ENCODE peak calls at places on chromosomes 1 and 21, in six cellular contexts. Q is AG09319, D is GM12878, L is foreskin fibroblast, N is upper lobe of right lung, B is LNCaP clone FGC. Y is an unnamed sample.

GRCh38 chr1:58941471-58942289 is 157.8 kb upstream of the JUN start:
- DNase-seq in B (no peak), Q (no peak), N (no peak), L (no peak), D (no peak), Y (no peak)

GRCh38 chr1:104190821-104191220 is 441.1 kb downstream of the AMY1C start:
- DNase-seq in D (no peak), N (no peak), L (no peak), B (no peak), Q (no peak), Y (no peak)

GRCh38 chr1:41319803-41320711 is 41.2 kb upstream of the FOXO6 start:
- DNase-seq in Q (no peak), L (no peak), N (no peak), B (no peak), D (no peak), Y (no peak)

GRCh38 chr1:91755176-91755575 is 130.8 kb downstream of the TGFBR3 start:
- DNase-seq in D (no peak), L (peak), B (no peak), N (no peak), Q (peak), Y (no peak)

GRCh38 chr1:242428403-242429190 is 95.9 kb downstream of the PLD5 start:
- DNase-seq in Q (no peak), L (no peak), B (no peak), D (no peak), N (no peak), Y (no peak)

GRCh38 chr1:3483801-3484444 is 29.5 kb downstream of the ARHGEF16 start:
- DNase-seq in Q (no peak), D (no peak), B (no peak), N (no peak), L (peak), Y (no peak)

GRCh38 chr1:19013826-19014548 is 57.5 kb upstream of the IFFO2 start:
- DNase-seq in B (no peak), Q (no peak), D (no peak), N (no peak), L (no peak), Y (no peak)

GRCh38 chr21:42160111-42160949 is 58.6 kb upstream of the ABCG1 start:
- DNase-seq in N (peak), D (no peak), Q (no peak), L (no peak), B (no peak), Y (peak)

GRCh38 chr1:93605026-93605425 is 76.6 kb downstream of the BCAR3 start:
- DNase-seq in L (no peak), D (no peak), N (no peak), Q (no peak), B (no peak), Y (no peak)

GRCh38 chr21:36630485-36631206 is 68.3 kb upstream of the SIM2 start:
- DNase-seq in L (peak), D (no peak), N (peak), Q (no peak), B (no peak), Y (no peak)

GRCh38 chr1:156146006-156146748 is 7.2 kb upstream of the SEMA4A start:
- DNase-seq in B (peak), N (peak), D (peak), Q (peak), L (peak), Y (no peak)

GRCh38 chr1:158112994-158113758 is 67.5 kb upstream of the CD1D start:
- DNase-seq in D (no peak), N (no peak), Q (no peak), L (peak), B (no peak), Y (no peak)

GRCh38 chr1:78668427-78668826 is 18.8 kb downstream of the IFI44 start:
- DNase-seq in L (no peak), Q (no peak), N (no peak), D (no peak), B (no peak), Y (no peak)

GRCh38 chr21:28391938-28392337 is 600.7 kb downstream of the LTN1 start:
- DNase-seq in Q (no peak), N (no peak), B (no peak), L (peak), D (no peak), Y (no peak)

GRCh38 chr1:30191154-30191702 is 532.2 kb downstream of the MATN1 start:
- DNase-seq in N (no peak), D (no peak), L (peak), Q (peak), B (no peak), Y (no peak)

GRCh38 chr1:178912597-178912996 is 41.7 kb upstream of the ANGPTL1 start:
- DNase-seq in B (no peak), D (no peak), N (no peak), Q (no peak), L (no peak), Y (no peak)

GRCh38 chr1:218671573-218671972 is 326.4 kb downstream of the TGFB2 start:
- DNase-seq in D (no peak), L (peak), B (peak), N (no peak), Q (peak), Y (no peak)

GRCh38 chr1:207029991-207030521 is 2.5 kb downstream of the C1orf116 start:
- DNase-seq in D (no peak), B (no peak), Q (no peak), L (no peak), N (no peak), Y (no peak)

GRCh38 chr1:68188644-68189340 is 43.5 kb downstream of the WLS start:
- DNase-seq in Q (no peak), N (no peak), B (no peak), L (no peak), D (no peak), Y (no peak)

GRCh38 chr1:167095368-167095767 is 1.5 kb downstream of the STYXL2 start:
- DNase-seq in L (peak), D (no peak), Q (peak), N (no peak), B (peak), Y (no peak)

GRCh38 chr1:244361764-244362473 is 89.8 kb downstream of the ADSS2 start:
- DNase-seq in L (peak), N (no peak), D (no peak), B (no peak), Q (peak), Y (no peak)

GRCh38 chr1:40986929-40987328 is 7.4 kb downstream of the CTPS1 start:
- DNase-seq in D (no peak), L (peak), N (no peak), Q (no peak), B (no peak), Y (no peak)

GRCh38 chr1:241767737-241768136 is 80.3 kb upstream of the EXO1 start:
- DNase-seq in L (no peak), B (no peak), N (no peak), D (no peak), Q (no peak), Y (no peak)

GRCh38 chr1:232952514-232953175 is 2.2 kb downstream of the NTPCR start:
- DNase-seq in B (peak), D (peak), L (peak), Q (no peak), N (no peak), Y (no peak)

GRCh38 chr1:12615166-12615915 is 2.7 kb downstream of the DHRS3 start:
- DNase-seq in N (no peak), L (peak), Q (no peak), B (no peak), D (no peak), Y (no peak)

GRCh38 chr1:198734323-198735008 is 95.6 kb downstream of the PTPRC start:
- DNase-seq in D (peak), L (peak), Q (no peak), B (no peak), N (no peak), Y (no peak)

GRCh38 chr21:37208741-37209225 is 58.4 kb downstream of the VPS26C start:
- DNase-seq in Q (no peak), N (no peak), L (no peak), D (no peak), B (no peak), Y (no peak)

GRCh38 chr1:207002731-207003146 is 29.8 kb downstream of the C1orf116 start:
- DNase-seq in D (no peak), Q (no peak), B (peak), N (peak), L (peak), Y (no peak)

GRCh38 chr1:89125571-89126233 is at the start of gene GBP2:
- DNase-seq in N (no peak), L (peak), Q (peak), D (peak), B (peak), Y (no peak)

GRCh38 chr1:171397851-171398469 is 84.0 kb downstream of the FMO4 start:
- DNase-seq in D (no peak), L (no peak), Q (no peak), N (no peak), B (no peak), Y (no peak)

GRCh38 chr1:200921571-200922110 is 26.9 kb downstream of the INAVA start:
- DNase-seq in Q (no peak), D (no peak), B (no peak), L (no peak), N (no peak), Y (peak)

GRCh38 chr1:43302721-43303476 is 2.1 kb downstream of the TIE1 start:
- DNase-seq in N (peak), D (no peak), L (no peak), B (no peak), Q (no peak), Y (peak)

GRCh38 chr1:93749894-93750301 is 68.3 kb upstream of the BCAR3 start:
- DNase-seq in D (no peak), B (peak), Q (no peak), L (peak), N (no peak), Y (no peak)

GRCh38 chr21:38392722-38393121 is 105.6 kb downstream of the ERG start:
- DNase-seq in N (no peak), L (no peak), B (no peak), Q (no peak), D (no peak), Y (no peak)

GRCh38 chr1:20616468-20617156 is 16.6 kb upstream of the PINK1 start:
- DNase-seq in Q (no peak), L (no peak), N (no peak), D (no peak), B (no peak), Y (no peak)

GRCh38 chr1:211638723-211639122 is 36.7 kb downstream of the NEK2 start:
- DNase-seq in Q (no peak), L (peak), N (no peak), D (no peak), B (no peak), Y (peak)

GRCh38 chr1:31421404-31422040 is 8.5 kb downstream of the SERINC2 start:
- DNase-seq in N (no peak), B (no peak), L (peak), Q (no peak), D (no peak), Y (no peak)

DNA sequence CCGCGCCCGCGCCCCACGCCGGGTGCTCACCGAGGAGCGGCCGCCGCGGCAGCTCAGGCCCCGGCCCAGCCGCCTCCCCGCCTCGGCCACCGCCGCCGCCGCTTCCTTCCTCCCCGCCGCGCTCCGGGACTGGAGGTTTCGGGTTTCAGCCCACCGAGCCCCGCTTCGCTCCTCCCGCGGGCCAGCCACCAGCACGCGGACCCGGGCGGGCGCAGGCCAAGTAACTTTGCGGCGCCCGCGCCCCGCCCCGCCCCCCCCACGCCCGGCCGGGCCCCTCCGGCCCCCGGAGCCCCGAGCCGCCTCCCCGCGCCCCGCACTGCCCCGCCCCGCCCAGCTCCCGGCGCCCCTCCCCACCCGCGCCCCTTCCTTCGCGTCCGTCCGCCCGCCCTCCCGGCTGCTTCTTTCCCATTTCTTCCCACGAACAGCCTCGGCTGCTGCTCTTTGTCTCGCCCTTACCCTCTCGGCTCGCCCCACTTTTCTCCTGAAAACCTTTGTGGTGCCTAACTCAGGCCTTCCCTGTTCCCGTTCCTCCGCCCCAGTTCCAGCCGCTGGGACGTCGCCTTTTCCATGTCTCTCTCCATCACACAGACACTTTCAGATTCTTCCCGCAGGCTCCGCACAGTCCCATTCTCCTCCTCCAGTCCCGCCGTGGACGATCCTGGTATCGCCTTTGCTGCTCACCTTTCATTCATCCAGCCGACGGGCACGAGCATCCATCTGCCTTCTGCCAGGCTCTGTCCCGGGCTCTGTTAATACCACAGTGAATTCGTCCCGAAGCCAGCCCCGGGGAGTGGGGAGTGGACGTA is at the start of gene GPR161:
- DNase-seq in B (no peak), N (peak), D (no peak), Q (no peak), L (peak), Y (peak)
- TF ChIP-seq CTCF in B (no peak), N (no peak), D (no peak), Q (no peak), L (no peak), Y (no peak)

GRCh38 chr1:33903210-33903589 is 39.3 kb downstream of the HMGB4 start:
- DNase-seq in D (peak), N (no peak), B (no peak), L (peak), Q (no peak), Y (no peak)
- TF ChIP-seq CTCF in D (no peak), N (no peak), B (no peak), L (no peak), Q (no peak), Y (no peak)

GRCh38 chr1:228410671-228411070 is 4.0 kb upstream of the TRIM11 start:
- DNase-seq in N (peak), L (no peak), B (no peak), Q (no peak), D (no peak), Y (peak)

GRCh38 chr1:228411548-228412430 is 4.9 kb downstream of the TRIM17 start:
- DNase-seq in N (peak), L (no peak), D (no peak), B (no peak), Q (no peak), Y (peak)

GRCh38 chr1:228408869-228409805 is 2.5 kb upstream of the TRIM11 start:
- DNase-seq in Q (no peak), D (no peak), N (peak), B (no peak), L (no peak), Y (peak)

GRCh38 chr1:228410015-228410414 is 3.4 kb upstream of the TRIM11 start:
- DNase-seq in L (peak), B (no peak), Q (no peak), N (peak), D (no peak), Y (peak)

DNA sequence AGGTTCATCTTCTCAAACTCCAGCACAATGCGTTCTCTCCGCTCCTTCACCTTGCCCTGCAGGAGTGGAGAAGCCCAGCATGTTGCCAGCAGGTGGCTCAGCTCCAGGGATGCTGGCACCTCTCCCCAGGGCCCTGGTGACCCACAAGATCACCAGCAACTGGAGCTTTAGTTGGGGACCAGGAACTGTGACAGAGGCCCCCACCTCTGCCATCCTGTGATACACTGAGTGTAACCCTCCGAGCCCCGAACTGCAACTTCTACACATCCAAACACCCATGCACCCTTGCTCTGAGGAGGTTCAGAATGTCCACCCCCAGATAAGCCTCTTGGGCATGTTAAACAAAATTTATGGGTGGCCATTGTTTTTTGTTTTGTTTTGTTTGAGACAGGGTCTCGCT is 4.5 kb upstream of the TRIM11 start:
- DNase-seq in N (no peak), L (no peak), B (no peak), D (no peak), Q (no peak), Y (peak)
- TF ChIP-seq CTCF in N (no peak), L (no peak), B (no peak), D (no peak), Q (no peak), Y (no peak)

GRCh38 chr1:38818706-38819439 is 40.7 kb downstream of the RRAGC start:
- DNase-seq in Q (no peak), L (no peak), N (no peak), D (no peak), B (no peak), Y (no peak)

GRCh38 chr1:38819516-38819915 is 40.1 kb downstream of the RRAGC start:
- DNase-seq in B (no peak), N (no peak), D (no peak), Q (no peak), L (no peak), Y (no peak)

GRCh38 chr1:38817267-38817957 is 42.2 kb downstream of the RRAGC start:
- DNase-seq in B (no peak), N (no peak), D (no peak), L (no peak), Q (no peak), Y (no peak)

GRCh38 chr1:38815903-38816627 is 43.5 kb downstream of the RRAGC start:
- DNase-seq in L (peak), N (no peak), D (peak), Q (no peak), B (no peak), Y (no peak)

DNA sequence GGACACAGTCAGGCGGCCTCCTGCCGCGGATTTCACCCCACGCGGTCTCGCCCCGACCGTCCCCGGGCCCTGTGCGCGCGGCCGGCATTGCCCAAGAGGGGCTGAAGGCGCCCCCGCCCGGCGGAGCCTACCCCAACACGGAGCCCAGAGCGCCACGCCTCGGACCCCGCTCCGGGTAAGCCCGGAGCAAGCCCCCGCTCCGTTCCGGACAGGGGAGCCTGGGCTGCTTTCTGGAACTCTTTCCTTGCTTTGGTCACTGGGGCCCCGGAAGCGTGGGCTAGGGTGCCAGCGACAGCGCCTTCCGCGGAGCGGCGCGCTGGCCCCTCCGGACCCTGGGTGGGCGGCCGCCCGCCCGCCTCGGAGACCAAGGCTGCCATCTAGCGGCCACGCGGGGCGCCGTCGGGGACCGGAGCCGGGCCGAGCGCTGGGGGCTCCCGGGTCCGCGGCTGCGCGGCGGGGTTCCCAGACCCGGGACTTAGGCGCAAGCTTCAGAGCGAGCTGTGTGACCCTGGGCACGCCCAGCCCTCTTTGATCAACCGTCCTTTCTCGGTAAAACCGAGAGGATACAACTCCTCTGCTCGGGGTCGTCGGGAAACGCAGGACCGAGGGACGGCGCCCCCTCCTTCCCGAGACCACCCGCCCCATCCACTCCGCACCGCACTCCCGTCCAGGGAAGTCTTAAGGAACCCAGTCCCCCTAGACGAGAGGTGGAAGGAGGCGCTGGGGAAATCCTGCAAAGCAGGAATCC is 41.4 kb downstream of the RRAGC start:
- DNase-seq in Q (no peak), L (peak), B (no peak), N (no peak), D (no peak), Y (no peak)
- TF ChIP-seq CTCF in Q (no peak), L (peak), B (peak), N (peak), D (peak), Y (peak)

GRCh38 chr1:23174383-23175110 is 5.9 kb upstream of the LUZP1 start:
- DNase-seq in N (no peak), D (no peak), L (no peak), Q (no peak), B (no peak), Y (no peak)

GRCh38 chr1:23178931-23179330 is 10.3 kb upstream of the LUZP1 start:
- DNase-seq in B (no peak), Q (no peak), D (no peak), L (peak), N (no peak), Y (no peak)

GRCh38 chr1:23177031-23177430 is 8.4 kb upstream of the LUZP1 start:
- DNase-seq in Q (no peak), L (no peak), N (no peak), B (no peak), D (no peak), Y (no peak)

GRCh38 chr1:23178414-23178813 is 9.8 kb upstream of the LUZP1 start:
- DNase-seq in N (no peak), B (no peak), Q (no peak), D (no peak), L (no peak), Y (no peak)

DNA sequence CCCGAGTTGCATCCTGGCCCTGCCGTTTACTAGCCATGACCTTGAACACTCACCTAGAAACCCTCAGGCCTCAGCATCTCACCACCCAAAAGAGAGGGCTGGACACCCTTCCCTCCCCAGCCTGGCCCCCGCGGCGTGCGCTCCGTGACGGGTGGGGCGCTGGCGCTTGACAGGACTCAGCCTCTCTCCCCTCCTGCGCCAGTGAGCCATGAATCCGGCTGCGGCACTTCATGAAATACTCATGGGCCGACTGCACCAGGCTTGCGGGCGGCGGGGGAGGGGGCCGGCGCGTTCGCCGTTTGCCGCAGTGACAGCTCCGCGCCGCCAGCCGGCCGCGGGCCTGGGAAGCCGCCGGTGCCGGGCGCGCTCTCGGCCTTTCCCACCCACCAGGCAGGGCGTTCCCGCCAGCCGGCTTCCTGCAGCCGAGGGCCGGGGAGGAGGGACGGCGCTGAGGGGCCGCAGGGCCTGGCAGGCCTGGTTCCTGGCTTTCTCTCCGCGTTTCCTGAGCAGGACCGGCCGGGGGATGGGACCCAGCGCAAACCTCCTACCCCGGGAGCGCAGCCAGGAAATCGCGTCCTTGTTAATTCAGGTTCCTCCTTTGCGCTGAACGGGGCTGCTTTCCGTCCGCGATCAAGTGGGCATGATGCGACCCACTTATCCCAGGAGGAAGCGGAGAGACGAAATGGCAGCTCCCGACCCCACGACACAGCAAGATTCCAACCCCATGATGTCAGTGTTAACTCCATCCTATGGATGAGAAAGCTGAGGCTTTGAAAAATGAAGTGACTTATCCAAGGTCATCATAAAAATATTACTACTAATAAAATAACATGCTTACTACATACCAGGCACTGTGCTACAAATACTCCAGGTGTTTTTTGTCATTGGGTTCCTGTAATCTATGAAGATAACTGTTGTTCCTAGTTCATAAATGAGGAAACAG is 9.1 kb upstream of the LUZP1 start:
- DNase-seq in Q (no peak), L (peak), N (peak), B (no peak), D (peak), Y (peak)
- TF ChIP-seq CTCF in Q (no peak), L (no peak), N (peak), B (no peak), D (no peak), Y (peak)